ENCODE peak calls at places on chromosomes 11 and 22, in six cellular contexts. One of them, this sample, is unnamed.

GRCh38 chr11:72688929-72689328 is 14.7 kb upstream of the PDE2A start:
- DNase-seq in pancreas: no peak
- DNase-seq in activated CD4-positive, alpha-beta T cell treated with anti-CD3 and anti-CD28 coated beads for 36 hours: no peak
- DNase-seq in ELR: no peak
- DNase-seq in AG04450: no peak
- DNase-seq in anterior cingulate cortex: no peak
- DNase-seq in this sample: no peak

GRCh38 chr11:128776088-128776433 is 82.2 kb downstream of the FLI1 start:
- DNase-seq in pancreas: no peak
- DNase-seq in activated CD4-positive, alpha-beta T cell treated with anti-CD3 and anti-CD28 coated beads for 36 hours: peak
- DNase-seq in ELR: no peak
- DNase-seq in AG04450: no peak
- DNase-seq in anterior cingulate cortex: no peak
- DNase-seq in this sample: no peak

GRCh38 chr11:70497536-70498075 is 99.3 kb downstream of the CTTN start:
- DNase-seq in pancreas: no peak
- DNase-seq in activated CD4-positive, alpha-beta T cell treated with anti-CD3 and anti-CD28 coated beads for 36 hours: no peak
- DNase-seq in ELR: no peak
- DNase-seq in AG04450: no peak
- DNase-seq in anterior cingulate cortex: no peak
- DNase-seq in this sample: no peak

GRCh38 chr11:79081441-79082124 is 359.2 kb downstream of the TENM4 start:
- DNase-seq in pancreas: no peak
- DNase-seq in activated CD4-positive, alpha-beta T cell treated with anti-CD3 and anti-CD28 coated beads for 36 hours: no peak
- DNase-seq in ELR: peak
- DNase-seq in AG04450: no peak
- DNase-seq in anterior cingulate cortex: peak
- DNase-seq in this sample: no peak

GRCh38 chr11:58330861-58331260 is 28.0 kb downstream of the OR5B17 start:
- DNase-seq in pancreas: no peak
- DNase-seq in activated CD4-positive, alpha-beta T cell treated with anti-CD3 and anti-CD28 coated beads for 36 hours: no peak
- DNase-seq in ELR: peak
- DNase-seq in AG04450: peak
- DNase-seq in anterior cingulate cortex: no peak
- DNase-seq in this sample: peak

GRCh38 chr11:65042899-65043298 is 1.9 kb downstream of the SAC3D1 start:
- DNase-seq in pancreas: no peak
- DNase-seq in activated CD4-positive, alpha-beta T cell treated with anti-CD3 and anti-CD28 coated beads for 36 hours: no peak
- DNase-seq in ELR: no peak
- DNase-seq in AG04450: no peak
- DNase-seq in anterior cingulate cortex: no peak
- DNase-seq in this sample: no peak

GRCh38 chr11:19952101-19952605 is 208.1 kb downstream of the DBX1 start:
- DNase-seq in pancreas: no peak
- DNase-seq in activated CD4-positive, alpha-beta T cell treated with anti-CD3 and anti-CD28 coated beads for 36 hours: no peak
- DNase-seq in ELR: no peak
- DNase-seq in AG04450: no peak
- DNase-seq in anterior cingulate cortex: no peak
- DNase-seq in this sample: no peak

GRCh38 chr22:30219049-30219448 is 27.5 kb downstream of the LIF start:
- DNase-seq in pancreas: no peak
- DNase-seq in activated CD4-positive, alpha-beta T cell treated with anti-CD3 and anti-CD28 coated beads for 36 hours: no peak
- DNase-seq in ELR: no peak
- DNase-seq in AG04450: no peak
- DNase-seq in anterior cingulate cortex: no peak
- DNase-seq in this sample: no peak

GRCh38 chr11:68040121-68040956 is 1.5 kb downstream of the TCIRG1 start:
- DNase-seq in pancreas: peak
- DNase-seq in activated CD4-positive, alpha-beta T cell treated with anti-CD3 and anti-CD28 coated beads for 36 hours: peak
- DNase-seq in ELR: peak
- DNase-seq in AG04450: peak
- DNase-seq in anterior cingulate cortex: no peak
- DNase-seq in this sample: no peak

GRCh38 chr11:17611049-17611448 is 64.0 kb downstream of the OTOG start:
- DNase-seq in pancreas: no peak
- DNase-seq in activated CD4-positive, alpha-beta T cell treated with anti-CD3 and anti-CD28 coated beads for 36 hours: no peak
- DNase-seq in ELR: no peak
- DNase-seq in AG04450: no peak
- DNase-seq in anterior cingulate cortex: no peak
- DNase-seq in this sample: no peak

GRCh38 chr11:30487200-30487898 is 98.8 kb downstream of the MPPED2 start:
- DNase-seq in pancreas: peak
- DNase-seq in activated CD4-positive, alpha-beta T cell treated with anti-CD3 and anti-CD28 coated beads for 36 hours: no peak
- DNase-seq in ELR: no peak
- DNase-seq in AG04450: no peak
- DNase-seq in anterior cingulate cortex: no peak
- DNase-seq in this sample: no peak

GRCh38 chr11:69746780-69747742 is 28.1 kb downstream of the FGF4 start:
- DNase-seq in pancreas: no peak
- DNase-seq in activated CD4-positive, alpha-beta T cell treated with anti-CD3 and anti-CD28 coated beads for 36 hours: no peak
- DNase-seq in ELR: no peak
- DNase-seq in AG04450: no peak
- DNase-seq in anterior cingulate cortex: no peak
- DNase-seq in this sample: no peak

GRCh38 chr11:70419307-70420007 is 21.1 kb downstream of the CTTN start:
- DNase-seq in pancreas: no peak
- DNase-seq in activated CD4-positive, alpha-beta T cell treated with anti-CD3 and anti-CD28 coated beads for 36 hours: no peak
- DNase-seq in ELR: no peak
- DNase-seq in AG04450: no peak
- DNase-seq in anterior cingulate cortex: no peak
- DNase-seq in this sample: no peak

GRCh38 chr11:14451825-14452224 is 47.8 kb downstream of the COPB1 start:
- DNase-seq in pancreas: no peak
- DNase-seq in activated CD4-positive, alpha-beta T cell treated with anti-CD3 and anti-CD28 coated beads for 36 hours: no peak
- DNase-seq in ELR: peak
- DNase-seq in AG04450: no peak
- DNase-seq in anterior cingulate cortex: no peak
- DNase-seq in this sample: no peak

GRCh38 chr11:96279421-96280290 is 63.3 kb downstream of the MAML2 start:
- DNase-seq in pancreas: no peak
- DNase-seq in activated CD4-positive, alpha-beta T cell treated with anti-CD3 and anti-CD28 coated beads for 36 hours: no peak
- DNase-seq in ELR: peak
- DNase-seq in AG04450: no peak
- DNase-seq in anterior cingulate cortex: no peak
- DNase-seq in this sample: no peak

GRCh38 chr11:15969281-15969680 is 387.1 kb downstream of the SOX6 start:
- DNase-seq in pancreas: peak
- DNase-seq in activated CD4-positive, alpha-beta T cell treated with anti-CD3 and anti-CD28 coated beads for 36 hours: no peak
- DNase-seq in ELR: peak
- DNase-seq in AG04450: peak
- DNase-seq in anterior cingulate cortex: peak
- DNase-seq in this sample: peak

GRCh38 chr11:115774756-115775155 is 270.5 kb upstream of the CADM1 start:
- DNase-seq in pancreas: no peak
- DNase-seq in activated CD4-positive, alpha-beta T cell treated with anti-CD3 and anti-CD28 coated beads for 36 hours: no peak
- DNase-seq in ELR: no peak
- DNase-seq in AG04450: no peak
- DNase-seq in anterior cingulate cortex: no peak
- DNase-seq in this sample: no peak

GRCh38 chr11:114159320-114159719 is 99.8 kb downstream of the ZBTB16 start:
- DNase-seq in pancreas: no peak
- DNase-seq in activated CD4-positive, alpha-beta T cell treated with anti-CD3 and anti-CD28 coated beads for 36 hours: no peak
- DNase-seq in ELR: no peak
- DNase-seq in AG04450: no peak
- DNase-seq in anterior cingulate cortex: no peak
- DNase-seq in this sample: no peak

GRCh38 chr11:30914143-30914762 is 328.1 kb upstream of the MPPED2 start:
- DNase-seq in pancreas: peak
- DNase-seq in activated CD4-positive, alpha-beta T cell treated with anti-CD3 and anti-CD28 coated beads for 36 hours: peak
- DNase-seq in ELR: peak
- DNase-seq in AG04450: peak
- DNase-seq in anterior cingulate cortex: peak
- DNase-seq in this sample: no peak

This sample was measured in AG09309.